ENCODE peak calls at places on chromosomes 12 and 14, in nine cellular contexts. One of them, this sample, is unnamed. For H3K4me1, the result is how much of the 10 kb centered on the place peaks cover.

GRCh38 chr12:114952573-114953196 is 268.7 kb upstream of the TBX3 start:
- DNase-seq in GM23248: no peak
- DNase-seq in astrocyte: no peak
- DNase-seq in A549: no peak
- DNase-seq in H9: no peak
- DNase-seq in endothelial cell of umbilical vein: no peak
- DNase-seq in OCI-LY7: no peak
- DNase-seq in IMR-90: peak
- DNase-seq in mesendoderm: no peak
- DNase-seq in this sample: no peak

GRCh38 chr12:105574056-105574715 is 243.7 kb downstream of the C12orf75 start:
- DNase-seq in astrocyte: no peak
- DNase-seq in GM23248: no peak
- DNase-seq in mesendoderm: no peak
- DNase-seq in IMR-90: no peak
- DNase-seq in endothelial cell of umbilical vein: no peak
- DNase-seq in OCI-LY7: no peak
- DNase-seq in H9: no peak
- DNase-seq in A549: no peak
- DNase-seq in this sample: no peak

GRCh38 chr12:76083761-76084276 is 666 bp downstream of the NAP1L1 start:
- DNase-seq in IMR-90: peak
- DNase-seq in OCI-LY7: peak
- DNase-seq in H9: peak
- DNase-seq in endothelial cell of umbilical vein: peak
- DNase-seq in A549: peak
- DNase-seq in GM23248: peak
- DNase-seq in astrocyte: peak
- DNase-seq in mesendoderm: peak
- DNase-seq in this sample: peak

GRCh38 chr14:104700747-104701215 is 11.4 kb downstream of the INF2 start:
- DNase-seq in endothelial cell of umbilical vein: no peak
- DNase-seq in astrocyte: no peak
- DNase-seq in mesendoderm: no peak
- DNase-seq in IMR-90: no peak
- DNase-seq in OCI-LY7: no peak
- DNase-seq in A549: no peak
- DNase-seq in H9: no peak
- DNase-seq in GM23248: no peak
- DNase-seq in this sample: no peak

GRCh38 chr14:32450919-32451675 is 122.0 kb downstream of the AKAP6 start:
- DNase-seq in astrocyte: no peak
- DNase-seq in GM23248: peak
- DNase-seq in mesendoderm: no peak
- DNase-seq in H9: no peak
- DNase-seq in A549: no peak
- DNase-seq in OCI-LY7: no peak
- DNase-seq in IMR-90: no peak
- DNase-seq in endothelial cell of umbilical vein: no peak
- DNase-seq in this sample: no peak

GRCh38 chr12:50581226-50582184 is 76.7 kb downstream of the DIP2B start:
- DNase-seq in OCI-LY7: no peak
- DNase-seq in mesendoderm: no peak
- DNase-seq in H9: no peak
- DNase-seq in IMR-90: peak
- DNase-seq in endothelial cell of umbilical vein: no peak
- DNase-seq in A549: no peak
- DNase-seq in astrocyte: peak
- DNase-seq in GM23248: peak
- DNase-seq in this sample: peak

GRCh38 chr12:32702470-32702869 is 23.4 kb downstream of the DNM1L start:
- DNase-seq in astrocyte: no peak
- DNase-seq in endothelial cell of umbilical vein: no peak
- DNase-seq in GM23248: peak
- DNase-seq in A549: no peak
- DNase-seq in OCI-LY7: no peak
- DNase-seq in mesendoderm: no peak
- DNase-seq in IMR-90: no peak
- DNase-seq in H9: no peak
- DNase-seq in this sample: peak

GRCh38 chr14:94971750-94972149 is 185.6 kb downstream of the DICER1 start:
- DNase-seq in astrocyte: peak
- DNase-seq in OCI-LY7: no peak
- DNase-seq in GM23248: peak
- DNase-seq in endothelial cell of umbilical vein: no peak
- DNase-seq in mesendoderm: no peak
- DNase-seq in IMR-90: no peak
- DNase-seq in A549: no peak
- DNase-seq in H9: no peak
- DNase-seq in this sample: no peak

GRCh38 chr12:49365542-49365941 is 1.7 kb upstream of the SPATS2 start:
- DNase-seq in astrocyte: peak
- DNase-seq in GM23248: peak
- DNase-seq in IMR-90: peak
- DNase-seq in A549: no peak
- DNase-seq in OCI-LY7: no peak
- DNase-seq in H9: no peak
- DNase-seq in endothelial cell of umbilical vein: peak
- DNase-seq in mesendoderm: no peak
- DNase-seq in this sample: peak

GRCh38 chr14:31261859-31262739 is 54.5 kb upstream of the HECTD1 start:
- DNase-seq in H9: no peak
- DNase-seq in OCI-LY7: no peak
- DNase-seq in endothelial cell of umbilical vein: no peak
- DNase-seq in A549: peak
- DNase-seq in mesendoderm: no peak
- DNase-seq in astrocyte: peak
- DNase-seq in IMR-90: peak
- DNase-seq in GM23248: peak
- DNase-seq in this sample: peak

GRCh38 chr12:132078190-132078589 is 65.9 kb downstream of the DDX51 start:
- DNase-seq in OCI-LY7: no peak
- DNase-seq in A549: no peak
- DNase-seq in endothelial cell of umbilical vein: peak
- DNase-seq in IMR-90: peak
- DNase-seq in astrocyte: peak
- DNase-seq in H9: no peak
- DNase-seq in mesendoderm: no peak
- DNase-seq in GM23248: peak
- DNase-seq in this sample: peak

GRCh38 chr12:54442071-54442470 is 23.0 kb upstream of the ITGA5 start:
- DNase-seq in H9: no peak
- DNase-seq in GM23248: no peak
- DNase-seq in astrocyte: no peak
- DNase-seq in mesendoderm: no peak
- DNase-seq in IMR-90: no peak
- DNase-seq in OCI-LY7: no peak
- DNase-seq in A549: no peak
- DNase-seq in endothelial cell of umbilical vein: no peak
- DNase-seq in this sample: no peak

GRCh38 chr12:65699251-65699650 is 125.0 kb upstream of the HMGA2 start:
- DNase-seq in IMR-90: peak
- DNase-seq in A549: peak
- DNase-seq in endothelial cell of umbilical vein: peak
- DNase-seq in GM23248: peak
- DNase-seq in mesendoderm: no peak
- DNase-seq in OCI-LY7: no peak
- DNase-seq in H9: no peak
- DNase-seq in astrocyte: peak
- DNase-seq in this sample: peak

GRCh38 chr14:75453817-75454434 is 26.1 kb downstream of the JDP2 start:
- DNase-seq in GM23248: no peak
- DNase-seq in IMR-90: no peak
- DNase-seq in H9: no peak
- DNase-seq in endothelial cell of umbilical vein: no peak
- DNase-seq in OCI-LY7: peak
- DNase-seq in mesendoderm: peak
- DNase-seq in A549: no peak
- DNase-seq in astrocyte: no peak
- DNase-seq in this sample: no peak
- H3K4me1 ChIP-seq in GM23248: half or more
- H3K4me1 ChIP-seq in IMR-90: half or more
- H3K4me1 ChIP-seq in H9: under half
- H3K4me1 ChIP-seq in endothelial cell of umbilical vein: under half
- H3K4me1 ChIP-seq in OCI-LY7: half or more
- H3K4me1 ChIP-seq in mesendoderm: under half
- H3K4me1 ChIP-seq in A549: half or more
- H3K4me1 ChIP-seq in astrocyte: under half
- H3K4me1 ChIP-seq in this sample: under half

GRCh38 chr14:92680781-92681650 is 67.4 kb downstream of the LGMN start:
- DNase-seq in OCI-LY7: peak
- DNase-seq in A549: peak
- DNase-seq in endothelial cell of umbilical vein: peak
- DNase-seq in GM23248: peak
- DNase-seq in mesendoderm: peak
- DNase-seq in IMR-90: peak
- DNase-seq in astrocyte: peak
- DNase-seq in H9: peak
- DNase-seq in this sample: peak
- H3K4me2 ChIP-seq in OCI-LY7: no peak
- H3K4me2 ChIP-seq in A549: no peak
- H3K4me2 ChIP-seq in endothelial cell of umbilical vein: no peak
- H3K4me2 ChIP-seq in GM23248: no peak
- H3K4me2 ChIP-seq in mesendoderm: no peak
- H3K4me2 ChIP-seq in IMR-90: no peak
- H3K4me2 ChIP-seq in astrocyte: no peak
- H3K4me2 ChIP-seq in H9: no peak
- H3K4me2 ChIP-seq in this sample: no peak

GRCh38 chr12:11795192-11795909 is 145.9 kb downstream of the ETV6 start:
- DNase-seq in A549: no peak
- DNase-seq in endothelial cell of umbilical vein: no peak
- DNase-seq in IMR-90: no peak
- DNase-seq in astrocyte: no peak
- DNase-seq in mesendoderm: no peak
- DNase-seq in OCI-LY7: no peak
- DNase-seq in GM23248: peak
- DNase-seq in H9: no peak
- DNase-seq in this sample: no peak

GRCh38 chr12:11798856-11799530 is 149.5 kb downstream of the ETV6 start:
- DNase-seq in H9: no peak
- DNase-seq in GM23248: peak
- DNase-seq in astrocyte: peak
- DNase-seq in IMR-90: peak
- DNase-seq in OCI-LY7: peak
- DNase-seq in endothelial cell of umbilical vein: peak
- DNase-seq in mesendoderm: peak
- DNase-seq in A549: no peak
- DNase-seq in this sample: peak

GRCh38 chr12:11795910-11796459 is 146.5 kb downstream of the ETV6 start:
- DNase-seq in A549: peak
- DNase-seq in GM23248: peak
- DNase-seq in OCI-LY7: no peak
- DNase-seq in H9: no peak
- DNase-seq in astrocyte: peak
- DNase-seq in IMR-90: peak
- DNase-seq in mesendoderm: peak
- DNase-seq in endothelial cell of umbilical vein: peak
- DNase-seq in this sample: no peak

GRCh38 chr12:11797993-11798720 is 148.7 kb downstream of the ETV6 start:
- DNase-seq in A549: no peak
- DNase-seq in GM23248: no peak
- DNase-seq in H9: no peak
- DNase-seq in astrocyte: no peak
- DNase-seq in IMR-90: no peak
- DNase-seq in endothelial cell of umbilical vein: no peak
- DNase-seq in OCI-LY7: no peak
- DNase-seq in mesendoderm: no peak
- DNase-seq in this sample: no peak

GRCh38 chr12:11797317-11797913 is 147.9 kb downstream of the ETV6 start:
- DNase-seq in A549: no peak
- DNase-seq in OCI-LY7: no peak
- DNase-seq in GM23248: peak
- DNase-seq in IMR-90: peak
- DNase-seq in endothelial cell of umbilical vein: peak
- DNase-seq in H9: no peak
- DNase-seq in astrocyte: peak
- DNase-seq in mesendoderm: peak
- DNase-seq in this sample: no peak
- H3K4me1 ChIP-seq in A549: under half
- H3K4me1 ChIP-seq in OCI-LY7: under half
- H3K4me1 ChIP-seq in GM23248: under half
- H3K4me1 ChIP-seq in IMR-90: under half
- H3K4me1 ChIP-seq in endothelial cell of umbilical vein: half or more
- H3K4me1 ChIP-seq in H9: under half
- H3K4me1 ChIP-seq in astrocyte: half or more
- H3K4me1 ChIP-seq in mesendoderm: under half
- H3K4me1 ChIP-seq in this sample: half or more

GRCh38 chr12:28998662-28999120 is 150.4 kb upstream of the FAR2 start:
- DNase-seq in GM23248: peak
- DNase-seq in A549: peak
- DNase-seq in astrocyte: peak
- DNase-seq in endothelial cell of umbilical vein: peak
- DNase-seq in mesendoderm: peak
- DNase-seq in H9: no peak
- DNase-seq in OCI-LY7: no peak
- DNase-seq in IMR-90: peak
- DNase-seq in this sample: no peak

GRCh38 chr12:29008786-29009185 is 140.3 kb upstream of the FAR2 start:
- DNase-seq in H9: no peak
- DNase-seq in mesendoderm: no peak
- DNase-seq in A549: no peak
- DNase-seq in astrocyte: no peak
- DNase-seq in OCI-LY7: no peak
- DNase-seq in IMR-90: no peak
- DNase-seq in GM23248: peak
- DNase-seq in endothelial cell of umbilical vein: no peak
- DNase-seq in this sample: no peak

GRCh38 chr12:29004936-29005304 is 144.2 kb upstream of the FAR2 start:
- DNase-seq in IMR-90: no peak
- DNase-seq in H9: no peak
- DNase-seq in mesendoderm: no peak
- DNase-seq in GM23248: no peak
- DNase-seq in A549: no peak
- DNase-seq in endothelial cell of umbilical vein: no peak
- DNase-seq in OCI-LY7: no peak
- DNase-seq in astrocyte: no peak
- DNase-seq in this sample: no peak

DNA sequence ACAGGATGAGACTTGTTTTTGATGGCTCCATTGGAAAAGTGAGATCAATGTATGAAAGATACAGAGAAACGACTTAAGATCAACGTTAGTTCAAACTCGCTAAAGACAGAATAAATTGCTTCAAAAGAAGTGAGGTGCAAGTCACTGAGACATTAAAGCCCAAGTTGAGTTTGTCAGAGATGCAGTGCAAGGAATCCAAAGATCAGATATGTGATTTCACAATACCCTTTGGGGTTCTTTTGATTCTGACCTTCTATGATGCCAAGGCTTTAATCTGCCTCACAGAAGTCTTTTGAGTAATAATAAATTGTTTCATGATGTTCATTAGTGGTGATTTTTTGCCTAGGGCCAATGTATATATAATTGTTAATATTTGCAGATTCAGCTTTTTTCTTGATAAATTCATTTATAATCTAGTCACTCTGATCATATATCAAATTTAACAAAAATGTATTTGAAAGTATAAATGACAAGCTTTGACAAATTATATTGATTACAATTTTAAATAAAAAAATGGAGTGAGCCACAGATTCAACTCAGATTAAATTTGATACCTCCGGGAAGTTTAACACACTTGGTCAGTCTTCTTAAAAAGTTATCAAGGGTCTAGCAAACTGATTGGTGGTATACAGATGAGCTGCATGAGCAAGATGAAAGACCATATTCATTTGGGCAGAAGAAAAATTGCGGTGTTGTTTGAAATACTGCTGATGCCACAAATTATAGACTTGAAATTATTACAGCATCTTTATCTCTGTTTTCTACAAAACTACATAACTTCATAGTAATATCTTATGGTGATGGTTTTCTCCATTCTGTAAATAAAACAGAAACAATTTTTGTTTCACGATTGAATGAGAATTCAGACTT is 144.8 kb upstream of the FAR2 start:
- DNase-seq in GM23248: no peak
- DNase-seq in endothelial cell of umbilical vein: no peak
- DNase-seq in H9: no peak
- DNase-seq in OCI-LY7: no peak
- DNase-seq in IMR-90: no peak
- DNase-seq in A549: no peak
- DNase-seq in astrocyte: no peak
- DNase-seq in mesendoderm: no peak
- DNase-seq in this sample: no peak
- H3K4me2 ChIP-seq in GM23248: no peak
- H3K4me2 ChIP-seq in endothelial cell of umbilical vein: no peak
- H3K4me2 ChIP-seq in H9: no peak
- H3K4me2 ChIP-seq in OCI-LY7: no peak
- H3K4me2 ChIP-seq in IMR-90: no peak
- H3K4me2 ChIP-seq in A549: no peak
- H3K4me2 ChIP-seq in astrocyte: no peak
- H3K4me2 ChIP-seq in mesendoderm: no peak
- H3K4me2 ChIP-seq in this sample: no peak

This sample was measured in osteoblast.